ENCODE peak calls at places on chromosomes 11 and 22, in four cellular contexts. One of them, this sample, is unnamed.
A peak's percentile ranks its signal among the peaks of the same experiment; 100 is the strongest.

GRCh38 chr11:94067010-94067409 is 45.9 kb downstream of the HEPHL1 start:
- DNase-seq in CD4-positive, alpha-beta T cell: no peak
- DNase-seq in GM23338: no peak
- DNase-seq in nephron progenitor cell: no peak
- DNase-seq in this sample: no peak

GRCh38 chr22:17811119-17811518 is 36.9 kb upstream of the BID start:
- DNase-seq in nephron progenitor cell: no peak
- DNase-seq in GM23338: no peak
- DNase-seq in CD4-positive, alpha-beta T cell: no peak
- DNase-seq in this sample: no peak

GRCh38 chr22:43113516-43114251 is 3.1 kb downstream of the BIK start:
- DNase-seq in CD4-positive, alpha-beta T cell: no peak
- DNase-seq in GM23338: no peak
- DNase-seq in nephron progenitor cell: no peak
- DNase-seq in this sample: no peak

GRCh38 chr22:37569009-37569920 is 9.0 kb downstream of the CDC42EP1 start:
- DNase-seq in CD4-positive, alpha-beta T cell: no peak
- DNase-seq in nephron progenitor cell: no peak
- DNase-seq in GM23338: peak; percentile 59
- DNase-seq in this sample: no peak

GRCh38 chr11:114562166-114562916 is 2.7 kb upstream of the NXPE1 start:
- DNase-seq in GM23338: no peak
- DNase-seq in nephron progenitor cell: no peak
- DNase-seq in CD4-positive, alpha-beta T cell: no peak
- DNase-seq in this sample: no peak

GRCh38 chr11:24747275-24748251 is 250.7 kb downstream of the LUZP2 start:
- DNase-seq in CD4-positive, alpha-beta T cell: no peak
- DNase-seq in nephron progenitor cell: no peak
- DNase-seq in GM23338: no peak
- DNase-seq in this sample: no peak

GRCh38 chr11:122696662-122697061 is 41.1 kb downstream of the UBASH3B start:
- DNase-seq in GM23338: no peak
- DNase-seq in nephron progenitor cell: no peak
- DNase-seq in CD4-positive, alpha-beta T cell: peak; percentile 65
- DNase-seq in this sample: no peak

GRCh38 chr11:77547863-77548551 is 41.7 kb upstream of the AQP11 start:
- DNase-seq in GM23338: peak; percentile 86
- DNase-seq in nephron progenitor cell: peak; percentile 34
- DNase-seq in CD4-positive, alpha-beta T cell: peak; percentile 22
- DNase-seq in this sample: no peak

GRCh38 chr11:134393638-134394037 is 18.4 kb downstream of the B3GAT1 start:
- DNase-seq in nephron progenitor cell: peak; percentile 44
- DNase-seq in GM23338: peak; percentile 62
- DNase-seq in CD4-positive, alpha-beta T cell: no peak
- DNase-seq in this sample: no peak

GRCh38 chr11:59574467-59574866 is 41.1 kb downstream of the OSBP start:
- DNase-seq in GM23338: no peak
- DNase-seq in CD4-positive, alpha-beta T cell: no peak
- DNase-seq in nephron progenitor cell: no peak
- DNase-seq in this sample: no peak

GRCh38 chr11:44306469-44307244 is 3.3 kb downstream of the ALX4 start:
- DNase-seq in CD4-positive, alpha-beta T cell: no peak
- DNase-seq in nephron progenitor cell: no peak
- DNase-seq in GM23338: no peak
- DNase-seq in this sample: no peak

GRCh38 chr11:20647976-20648565 is 21.3 kb upstream of the NELL1 start:
- DNase-seq in GM23338: peak; percentile 75
- DNase-seq in CD4-positive, alpha-beta T cell: no peak
- DNase-seq in nephron progenitor cell: peak; percentile 69
- DNase-seq in this sample: no peak

DNA sequence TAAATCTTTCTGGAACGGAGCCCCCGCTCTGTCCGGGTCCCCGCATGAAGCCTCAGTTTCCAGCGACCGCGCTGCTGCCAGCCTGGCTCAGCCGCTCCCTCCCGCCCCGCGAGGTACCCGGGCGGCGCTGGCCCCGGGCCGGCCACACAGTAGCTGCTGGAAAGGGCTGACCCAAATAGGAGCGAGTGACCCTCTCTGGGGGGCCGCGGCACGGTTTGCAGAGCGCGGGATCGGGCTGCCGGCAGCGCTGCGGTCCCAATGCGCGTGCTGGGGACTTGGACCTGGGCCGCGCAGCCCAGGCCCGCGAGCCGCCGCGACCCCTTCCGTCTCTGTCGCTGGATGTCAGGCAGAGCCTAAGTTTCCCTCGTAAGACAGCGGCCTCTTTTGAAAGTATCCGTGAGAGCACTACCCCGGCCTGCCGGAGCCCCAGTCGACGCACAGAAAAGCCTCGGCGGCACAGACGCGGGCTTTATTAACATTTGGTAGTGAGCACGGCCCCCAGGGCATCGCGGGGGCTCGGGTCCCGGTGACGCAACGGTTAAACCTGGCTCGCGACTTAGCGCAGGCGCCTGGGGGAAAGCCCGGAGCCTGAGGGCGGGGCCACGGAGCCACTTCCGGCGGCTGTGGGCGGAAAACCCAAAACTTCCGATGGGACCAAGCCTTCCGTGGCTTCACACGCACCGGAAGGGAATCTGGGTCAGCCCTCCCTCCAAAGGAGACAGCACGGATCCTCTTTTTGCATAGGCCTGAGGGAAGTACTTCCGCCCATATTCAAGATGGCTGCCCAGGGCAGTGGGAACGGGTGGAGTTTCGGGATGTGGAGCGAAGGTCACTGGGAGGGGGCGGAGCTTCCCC is 14.9 kb downstream of the BAD start:
- DNase-seq in nephron progenitor cell: peak; percentile 97
- DNase-seq in CD4-positive, alpha-beta T cell: peak; percentile 96
- DNase-seq in GM23338: peak; percentile 100
- DNase-seq in this sample: peak; percentile 88
- TF ChIP-seq CTCF in nephron progenitor cell: no peak
- TF ChIP-seq CTCF in CD4-positive, alpha-beta T cell: no peak
- TF ChIP-seq CTCF in GM23338: peak; percentile 3
- TF ChIP-seq CTCF in this sample: no peak

DNA sequence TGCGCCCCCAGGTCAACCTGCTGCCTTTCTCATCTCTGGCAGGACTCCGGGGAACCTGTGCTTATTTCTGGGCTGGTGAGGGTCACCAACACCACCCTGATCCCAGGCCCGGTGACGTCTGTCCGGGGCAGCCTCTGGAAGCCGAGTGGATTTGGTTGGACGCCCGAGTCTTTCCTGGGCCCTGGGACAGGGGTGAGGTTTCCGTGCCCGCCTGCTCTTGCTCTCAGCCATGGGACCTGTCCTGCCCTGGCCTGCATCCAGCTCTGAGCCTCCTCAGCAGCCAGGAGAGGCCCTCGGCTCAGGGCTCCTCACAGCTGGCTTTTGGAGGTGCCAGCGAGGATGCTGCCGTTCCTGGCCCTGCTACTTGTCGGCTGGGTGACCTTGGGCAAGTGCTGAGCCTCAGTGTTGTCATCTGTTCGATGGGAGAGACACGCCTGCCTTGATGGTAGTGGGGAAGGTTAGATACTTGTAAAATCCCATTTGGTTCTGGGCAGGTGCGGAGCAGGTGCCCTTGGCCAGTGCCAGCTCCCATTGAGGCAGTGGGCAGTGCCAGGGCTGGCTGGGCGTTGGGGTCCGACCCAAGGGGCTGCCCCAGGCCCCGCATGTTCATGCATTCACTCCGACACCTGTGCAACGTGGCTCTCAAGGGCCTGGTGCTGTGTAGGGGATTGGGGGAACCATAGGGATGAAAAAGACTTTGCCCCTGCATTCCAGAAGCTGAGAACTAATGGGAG is 58.9 kb upstream of the THY1 start:
- DNase-seq in CD4-positive, alpha-beta T cell: no peak
- DNase-seq in GM23338: no peak
- DNase-seq in nephron progenitor cell: peak; percentile 29
- DNase-seq in this sample: peak; percentile 19
- TF ChIP-seq CTCF in CD4-positive, alpha-beta T cell: peak; percentile 21
- TF ChIP-seq CTCF in GM23338: no peak
- TF ChIP-seq CTCF in nephron progenitor cell: no peak
- TF ChIP-seq CTCF in this sample: no peak

GRCh38 chr11:82718307-82718706 is 15.4 kb downstream of the FAM181B start:
- DNase-seq in nephron progenitor cell: peak; percentile 27
- DNase-seq in GM23338: peak; percentile 85
- DNase-seq in CD4-positive, alpha-beta T cell: no peak
- DNase-seq in this sample: no peak
- TF ChIP-seq CTCF in nephron progenitor cell: peak; percentile 75
- TF ChIP-seq CTCF in GM23338: peak; percentile 87
- TF ChIP-seq CTCF in CD4-positive, alpha-beta T cell: peak; percentile 67
- TF ChIP-seq CTCF in this sample: no peak

GRCh38 chr22:41905411-41906202 is 9.3 kb downstream of the SHISA8 start:
- DNase-seq in nephron progenitor cell: no peak
- DNase-seq in GM23338: no peak
- DNase-seq in CD4-positive, alpha-beta T cell: no peak
- DNase-seq in this sample: no peak
- TF ChIP-seq CTCF in nephron progenitor cell: no peak
- TF ChIP-seq CTCF in GM23338: no peak
- TF ChIP-seq CTCF in CD4-positive, alpha-beta T cell: no peak
- TF ChIP-seq CTCF in this sample: no peak

This sample was measured in omental fat pad.